ENCODE peak calls at places on chromosomes 5 and 9, in five cellular contexts. P, Z, E, C and L are unnamed samples. For H3K4me1 and H3K36me3, the result is how much of the 10 kb centered on the place peaks cover.

GRCh38 chr9:76526026-76526425 is 67.0 kb downstream of the GCNT1 start:
- DNase-seq in P (no peak), Z (no peak), E (no peak), C (no peak), L (no peak)

GRCh38 chr5:158139161-158139560 is 280.2 kb upstream of the CLINT1 start:
- DNase-seq in P (no peak), Z (no peak), E (no peak), C (no peak), L (no peak)

GRCh38 chr5:1026700-1027621 is 18.4 kb downstream of the NKD2 start:
- DNase-seq in P (no peak), Z (no peak), E (no peak), C (no peak), L (no peak)

GRCh38 chr9:32716439-32716838 is 66.9 kb upstream of the TMEM215 start:
- DNase-seq in P (no peak), Z (no peak), E (no peak), C (no peak), L (no peak)

GRCh38 chr5:140175367-140176027 is 509 bp downstream of the CYSTM1 start:
- DNase-seq in P (peak), Z (peak), E (peak), C (no peak), L (no peak)

GRCh38 chr5:159135896-159136531 is 36.3 kb upstream of the EBF1 start:
- DNase-seq in P (no peak), Z (no peak), E (no peak), C (no peak), L (no peak)

GRCh38 chr5:6443326-6443725 is 5.3 kb upstream of the UBE2QL1 start:
- DNase-seq in P (no peak), Z (no peak), E (no peak), C (no peak), L (peak)

GRCh38 chr5:54148858-54149257 is 161.5 kb downstream of the ARL15 start:
- DNase-seq in P (no peak), Z (no peak), E (no peak), C (no peak), L (no peak)

GRCh38 chr5:94969174-94969573 is 315.7 kb downstream of the MCTP1 start:
- DNase-seq in P (no peak), Z (no peak), E (no peak), C (peak), L (no peak)

GRCh38 chr5:140631831-140632365 is 1.1 kb downstream of the CD14 start:
- DNase-seq in P (no peak), Z (no peak), E (no peak), C (no peak), L (no peak)

GRCh38 chr9:95937131-95937530 is 61.6 kb downstream of the ERCC6L2 start:
- DNase-seq in P (no peak), Z (no peak), E (no peak), C (no peak), L (no peak)

GRCh38 chr5:136424835-136425694 is 59.7 kb upstream of the TRPC7 start:
- DNase-seq in P (peak), Z (peak), E (no peak), C (peak), L (no peak)

GRCh38 chr5:136200130-136200529 is 7.2 kb upstream of the SMIM32 start:
- DNase-seq in P (no peak), Z (no peak), E (no peak), C (no peak), L (peak)

GRCh38 chr5:170262061-170262764 is 29.4 kb downstream of the C5orf58 start:
- DNase-seq in P (no peak), Z (no peak), E (no peak), C (no peak), L (no peak)

GRCh38 chr5:150642991-150643710 is 2.7 kb downstream of the SYNPO start:
- DNase-seq in P (no peak), Z (no peak), E (no peak), C (no peak), L (no peak)
- H3K4me1 ChIP-seq in P (half or more), Z (half or more), E (under half), C (half or more), L (half or more)

DNA sequence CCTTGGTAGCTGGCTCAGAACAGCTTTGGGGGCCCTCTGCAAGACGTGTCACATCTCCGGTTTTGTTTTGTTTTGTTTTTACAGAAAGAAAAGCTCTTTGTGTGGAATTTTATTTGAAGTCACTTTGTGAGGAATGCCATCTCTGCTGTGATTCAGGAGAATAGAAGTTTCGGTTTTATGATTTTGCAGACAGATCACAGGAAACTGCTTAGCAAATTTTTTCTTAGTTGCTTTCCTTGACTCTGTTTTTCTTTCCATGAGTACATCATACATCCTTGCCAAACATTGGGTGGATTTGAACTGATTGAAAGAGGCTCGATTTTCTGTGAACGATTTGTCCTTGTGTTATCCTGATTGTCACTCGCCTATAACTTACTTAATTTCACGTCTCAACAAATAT is 5.1 kb downstream of the SEMA5A start:
- DNase-seq in P (no peak), Z (no peak), E (no peak), C (no peak), L (no peak)
- H3K27ac ChIP-seq in P (no peak), Z (peak), E (no peak), C (no peak), L (peak)

DNA sequence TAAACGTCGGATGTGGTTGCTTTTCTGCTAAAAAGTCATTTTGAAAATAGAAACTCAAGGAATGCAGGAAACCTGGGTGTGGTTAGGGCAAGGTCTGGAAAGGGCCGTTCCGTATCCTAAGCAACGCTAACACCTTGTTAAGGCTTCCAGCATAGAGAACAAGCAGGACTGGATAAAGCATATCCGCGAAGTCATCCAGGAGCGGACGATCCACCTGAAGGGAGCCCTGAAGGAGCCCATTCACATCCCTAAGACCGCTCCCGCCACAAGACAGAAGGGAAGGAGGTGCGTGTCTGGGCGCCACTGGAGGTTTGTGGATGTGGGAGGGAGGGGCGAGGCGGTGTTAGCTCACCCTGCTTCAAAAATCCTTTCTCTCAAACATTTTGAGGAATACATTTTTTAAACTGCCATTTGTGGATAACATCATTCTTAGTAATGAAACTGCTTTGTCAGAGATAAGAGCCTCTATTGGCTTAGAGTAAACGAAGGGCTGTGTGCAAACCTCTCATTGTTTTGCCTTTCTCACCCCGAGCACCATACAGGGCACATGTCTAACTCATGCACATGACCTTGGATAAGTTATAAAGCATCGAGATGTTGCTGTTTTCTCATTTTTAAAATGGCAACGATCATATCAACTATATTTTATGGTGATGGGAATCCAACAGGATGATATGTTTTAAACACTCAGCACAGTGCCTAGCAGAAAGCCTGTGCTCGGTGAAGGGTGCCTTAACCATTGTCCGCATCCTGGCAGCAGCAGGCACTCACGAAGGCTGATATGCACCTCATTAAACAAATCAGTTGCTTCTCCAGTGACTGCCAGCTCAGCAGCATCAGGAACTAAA is 175.7 kb upstream of the OTULINL start:
- DNase-seq in P (no peak), Z (no peak), E (no peak), C (no peak), L (no peak)
- H3K36me3 ChIP-seq in P (half or more), Z (half or more), E (under half), C (under half), L (under half)

GRCh38 chr9:134410078-134410834 is 84.0 kb downstream of the RXRA start:
- DNase-seq in P (peak), Z (no peak), E (no peak), C (no peak), L (no peak)

GRCh38 chr9:134407123-134407779 is 81.0 kb downstream of the RXRA start:
- DNase-seq in P (peak), Z (peak), E (peak), C (peak), L (no peak)

GRCh38 chr9:134408389-134408788 is 82.1 kb downstream of the RXRA start:
- DNase-seq in P (no peak), Z (peak), E (no peak), C (no peak), L (no peak)

GRCh38 chr9:134410835-134411217 is 84.6 kb downstream of the RXRA start:
- DNase-seq in P (no peak), Z (no peak), E (no peak), C (no peak), L (no peak)

GRCh38 chr9:134408939-134409737 is 82.9 kb downstream of the RXRA start:
- DNase-seq in P (no peak), Z (no peak), E (no peak), C (no peak), L (no peak)
- H3K4me1 ChIP-seq in P (half or more), Z (half or more), E (under half), C (half or more), L (half or more)

GRCh38 chr5:66680227-66680626 is 84.0 kb downstream of the MAST4 start:
- DNase-seq in P (no peak), Z (no peak), E (no peak), C (no peak), L (no peak)

GRCh38 chr5:66671305-66671704 is 75.1 kb downstream of the MAST4 start:
- DNase-seq in P (no peak), Z (no peak), E (no peak), C (no peak), L (no peak)

GRCh38 chr5:66680804-66681203 is 84.6 kb downstream of the MAST4 start:
- DNase-seq in P (no peak), Z (no peak), E (no peak), C (no peak), L (no peak)

GRCh38 chr5:66674802-66675201 is 78.6 kb downstream of the MAST4 start:
- DNase-seq in P (no peak), Z (no peak), E (no peak), C (no peak), L (no peak)

DNA sequence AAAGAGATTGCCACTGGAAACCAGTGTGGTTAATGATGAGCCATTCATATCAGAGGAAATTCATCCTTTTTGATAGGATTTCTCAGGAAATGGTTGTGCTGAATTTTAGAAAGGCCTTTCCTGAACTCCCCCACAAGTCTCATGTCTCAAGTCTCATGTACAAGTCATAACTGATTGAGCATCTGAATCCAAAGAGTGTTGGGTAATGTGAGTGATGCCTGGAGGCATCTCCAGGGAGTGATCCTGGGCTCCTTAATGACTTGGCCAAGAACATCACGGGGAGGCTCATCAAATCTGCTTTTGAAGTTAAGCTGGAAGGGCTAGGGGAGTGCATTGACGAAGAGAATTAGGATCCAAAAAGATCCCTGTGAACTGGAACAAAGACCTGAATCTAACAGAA is 79.2 kb downstream of the MAST4 start:
- DNase-seq in P (no peak), Z (no peak), E (no peak), C (no peak), L (no peak)
- H3K27ac ChIP-seq in P (no peak), Z (no peak), E (no peak), C (no peak), L (no peak)

GRCh38 chr9:136426787-136427186 is 12.9 kb downstream of the INPP5E start:
- DNase-seq in P (no peak), Z (no peak), E (no peak), C (no peak), L (no peak)

GRCh38 chr9:136424750-136425362 is 14.4 kb downstream of the PMPCA start:
- DNase-seq in P (no peak), Z (no peak), E (no peak), C (no peak), L (no peak)

GRCh38 chr9:136422876-136423275 is 12.4 kb downstream of the PMPCA start:
- DNase-seq in P (no peak), Z (no peak), E (no peak), C (no peak), L (no peak)

GRCh38 chr9:136421791-136422190 is 11.3 kb downstream of the PMPCA start:
- DNase-seq in P (no peak), Z (no peak), E (no peak), C (no peak), L (no peak)

GRCh38 chr9:136423432-136424146 is 13.1 kb downstream of the PMPCA start:
- DNase-seq in P (no peak), Z (no peak), E (no peak), C (no peak), L (no peak)
- H3K36me3 ChIP-seq in P (half or more), Z (half or more), E (under half), C (under half), L (under half)

GRCh38 chr9:128887914-128888350 is 6.0 kb downstream of the LRRC8A start:
- DNase-seq in P (no peak), Z (no peak), E (peak), C (no peak), L (no peak)

GRCh38 chr9:128885376-128885775 is 3.4 kb downstream of the LRRC8A start:
- DNase-seq in P (no peak), Z (no peak), E (no peak), C (no peak), L (no peak)

GRCh38 chr9:128887049-128887448 is 5.1 kb downstream of the LRRC8A start:
- DNase-seq in P (no peak), Z (no peak), E (no peak), C (no peak), L (no peak)

GRCh38 chr9:128885798-128886197 is 3.9 kb downstream of the LRRC8A start:
- DNase-seq in P (no peak), Z (no peak), E (no peak), C (no peak), L (no peak)

GRCh38 chr9:128886211-128886826 is 4.4 kb downstream of the LRRC8A start:
- DNase-seq in P (no peak), Z (no peak), E (no peak), C (no peak), L (no peak)
- H3K4me1 ChIP-seq in P (half or more), Z (half or more), E (under half), C (under half), L (half or more)

GRCh38 chr9:132671620-132672412 is 1.6 kb downstream of the GTF3C4 start:
- DNase-seq in P (no peak), Z (no peak), E (no peak), C (no peak), L (no peak)
- H3K27ac ChIP-seq in P (no peak), Z (no peak), E (peak), C (no peak), L (no peak)

DNA sequence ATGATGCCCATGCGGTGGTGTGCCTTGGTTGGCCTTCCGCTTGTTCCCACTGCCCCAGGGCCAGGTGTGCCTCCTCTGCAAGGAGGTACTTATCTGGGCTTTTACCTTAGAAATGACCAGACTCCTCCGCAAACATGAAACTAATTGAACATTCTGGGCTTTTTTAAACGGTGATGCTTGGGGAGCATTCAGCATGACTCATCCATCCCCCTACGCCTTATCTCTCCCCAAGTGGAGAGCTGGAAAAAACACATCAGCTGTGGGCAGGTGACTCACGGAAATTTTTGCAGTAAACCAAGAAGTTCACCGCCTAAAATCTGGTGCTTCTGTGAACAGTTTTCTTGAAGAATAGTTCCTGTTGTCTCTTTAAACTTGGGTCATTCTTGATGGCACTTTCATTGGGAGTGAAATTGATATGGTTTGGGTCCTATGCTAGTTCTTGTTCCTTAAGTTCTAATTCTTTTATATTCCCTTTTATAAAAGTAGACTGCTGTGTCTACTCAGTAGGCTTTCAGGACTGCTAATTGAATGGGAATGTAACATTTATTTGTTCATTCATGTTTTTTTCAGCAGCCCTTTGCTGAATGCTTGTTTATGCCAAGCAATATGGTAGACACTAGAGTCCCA is 39.6 kb downstream of the SFXN1 start:
- DNase-seq in P (no peak), Z (no peak), E (no peak), C (peak), L (no peak)
- H3K36me3 ChIP-seq in P (half or more), Z (half or more), E (under half), C (half or more), L (half or more)